ENCODE peak calls at places on chromosome 4, in seven cellular contexts. V is NCI-H1092 treated with DMSO at 0.1 percent for 48 hours; M is GM12892; U is ascending aorta; G is COR-L47; J is stimulated activated naive B cell treated with anti-CD40 and anti-IgM and Interleukin-4, amounts not matched to agents 10 μg/mL and 1 μg/mL and 100 μg/mL, for 72 hours; X is activated T-cell treated with anti-CD3 and anti-CD28 coated beads, Interleukin-2, amount 50 U/mL, for 4 hours. Q is an unnamed sample.

GRCh38 chr4:37430718-37431416 is 186.3 kb downstream of the NWD2 start:
- DNase-seq in V (no peak), M (no peak), U (no peak), G (no peak), J (no peak), X (no peak), Q (no peak)

GRCh38 chr4:182917182-182918043 is at the start of gene DCTD:
- DNase-seq in V (peak; percentile 47), M (peak; percentile 53), U (peak; percentile 88), G (peak; percentile 59), J (peak; percentile 82), X (peak; percentile 75), Q (no peak)

GRCh38 chr4:109294006-109294405 is 8.5 kb downstream of the COL25A1 start:
- DNase-seq in V (no peak), M (no peak), U (no peak), G (peak; percentile 2), J (no peak), X (no peak), Q (no peak)

GRCh38 chr4:120731561-120731960 is 191.0 kb downstream of the PRDM5 start:
- DNase-seq in V (no peak), M (no peak), U (no peak), G (no peak), J (no peak), X (no peak), Q (no peak)

GRCh38 chr4:87975466-87975865 is at the start of gene SPP1:
- DNase-seq in V (no peak), M (no peak), U (no peak), G (peak; percentile 75), J (no peak), X (no peak), Q (no peak)

GRCh38 chr4:8938137-8938536 is 66.5 kb upstream of the HMX1 start:
- DNase-seq in V (no peak), M (no peak), U (no peak), G (no peak), J (no peak), X (no peak), Q (no peak)

GRCh38 chr4:153922148-153922547 is 133.3 kb upstream of the SFRP2 start:
- DNase-seq in V (no peak), M (no peak), U (no peak), G (no peak), J (no peak), X (no peak), Q (no peak)

GRCh38 chr4:74886490-74886889 is 46.4 kb upstream of the PARM1 start:
- DNase-seq in V (no peak), M (no peak), U (no peak), G (peak; percentile 44), J (no peak), X (no peak), Q (peak; percentile 24)

GRCh38 chr4:135243960-135244561 is 1042.5 kb upstream of the PABPC4L start:
- DNase-seq in V (no peak), M (no peak), U (no peak), G (no peak), J (no peak), X (no peak), Q (no peak)

GRCh38 chr4:60857354-60857753 is 342.8 kb upstream of the ADGRL3 start:
- DNase-seq in V (no peak), M (no peak), U (no peak), G (peak; percentile 2), J (no peak), X (no peak), Q (no peak)

GRCh38 chr4:151774324-151774723 is 13.5 kb upstream of the GATB start:
- DNase-seq in V (no peak), M (no peak), U (no peak), G (no peak), J (no peak), X (no peak), Q (no peak)

GRCh38 chr4:113031212-113031611 is 18.2 kb upstream of the ANK2 start:
- DNase-seq in V (no peak), M (no peak), U (no peak), G (no peak), J (no peak), X (no peak), Q (no peak)

GRCh38 chr4:1399508-1400190 is 6.6 kb downstream of the NKX1-1 start:
- DNase-seq in V (no peak), M (peak; percentile 15), U (peak; percentile 53), G (no peak), J (no peak), X (no peak), Q (no peak)

GRCh38 chr4:77922158-77923094 is 59.8 kb downstream of the MRPL1 start:
- DNase-seq in V (no peak), M (no peak), U (no peak), G (no peak), J (no peak), X (no peak), Q (no peak)

GRCh38 chr4:48985976-48986653 is at the start of gene CWH43:
- DNase-seq in V (no peak), M (no peak), U (no peak), G (no peak), J (no peak), X (no peak), Q (no peak)

GRCh38 chr4:6546681-6547447 is 28.1 kb upstream of the MAN2B2 start:
- DNase-seq in V (peak; percentile 67), M (peak; percentile 58), U (no peak), G (peak; percentile 64), J (no peak), X (peak; percentile 18), Q (no peak)

GRCh38 chr4:133474511-133474910 is 325.4 kb downstream of the PCDH10 start:
- DNase-seq in V (no peak), M (no peak), U (no peak), G (no peak), J (no peak), X (no peak), Q (no peak)

GRCh38 chr4:103199009-103199408 is 866 bp upstream of the CENPE start:
- DNase-seq in V (no peak), M (no peak), U (no peak), G (no peak), J (no peak), X (no peak), Q (no peak)

GRCh38 chr4:337932-338758 is 531 bp downstream of the ZNF141 start:
- DNase-seq in V (no peak), M (no peak), U (no peak), G (no peak), J (peak; percentile 55), X (peak; percentile 58), Q (no peak)

GRCh38 chr4:47631161-47631560 is 146.1 kb downstream of the ATP10D start:
- DNase-seq in V (no peak), M (no peak), U (no peak), G (no peak), J (no peak), X (no peak), Q (no peak)

GRCh38 chr4:174198396-174199179 is 84.9 kb downstream of the FBXO8 start:
- DNase-seq in V (no peak), M (no peak), U (no peak), G (no peak), J (no peak), X (no peak), Q (peak; percentile 42)

GRCh38 chr4:145480257-145480656 is 1.4 kb upstream of the SMAD1 start:
- DNase-seq in V (no peak), M (no peak), U (no peak), G (no peak), J (no peak), X (no peak), Q (no peak)

GRCh38 chr4:3255611-3256186 is 6.7 kb downstream of the MSANTD1 start:
- DNase-seq in V (no peak), M (peak; percentile 31), U (peak; percentile 37), G (no peak), J (no peak), X (no peak), Q (no peak)

GRCh38 chr4:62194342-62194741 is 994.2 kb downstream of the ADGRL3 start:
- DNase-seq in V (no peak), M (no peak), U (no peak), G (no peak), J (no peak), X (no peak), Q (no peak)

GRCh38 chr4:24607338-24607737 is 23.0 kb upstream of the DHX15 start:
- DNase-seq in V (no peak), M (no peak), U (no peak), G (no peak), J (no peak), X (no peak), Q (no peak)

GRCh38 chr4:168853770-168854169 is 156.3 kb downstream of the CBR4 start:
- DNase-seq in V (no peak), M (no peak), U (no peak), G (no peak), J (no peak), X (no peak), Q (no peak)

GRCh38 chr4:71064521-71064920 is 71.1 kb downstream of the DCK start:
- DNase-seq in V (no peak), M (no peak), U (no peak), G (no peak), J (no peak), X (no peak), Q (no peak)

GRCh38 chr4:53431052-53431451 is 53.6 kb downstream of the FIP1L1 start:
- DNase-seq in V (no peak), M (no peak), U (no peak), G (no peak), J (no peak), X (no peak), Q (no peak)

GRCh38 chr4:24971192-24971591 is 58.4 kb upstream of the CCDC149 start:
- DNase-seq in V (no peak), M (no peak), U (no peak), G (peak; percentile 40), J (no peak), X (no peak), Q (no peak)

Q was measured in non-pigmented ciliary epithelial cell.